ENCODE peak calls at places on chromosomes 4 and X, in eight cellular contexts. One of them, this sample, is unnamed.

GRCh38 chr4:129806986-129807385 is 711.0 kb downstream of the C4orf33 start:
- DNase-seq in HFFc6: no peak
- DNase-seq in activated CD8-positive, alpha-beta memory T cell treated with anti-CD3 and anti-CD28 coated beads for 24 hours: no peak
- DNase-seq in T-cell: no peak
- DNase-seq in posterior cingulate gyrus: no peak
- DNase-seq in naive thymus-derived CD8-positive, alpha-beta T cell: no peak
- DNase-seq in germinal center: no peak
- DNase-seq in epithelial cell of esophagus: peak
- DNase-seq in this sample: no peak

GRCh38 chrX:45351478-45351877 is 150.8 kb upstream of the DIPK2B start:
- DNase-seq in HFFc6: peak
- DNase-seq in activated CD8-positive, alpha-beta memory T cell treated with anti-CD3 and anti-CD28 coated beads for 24 hours: no peak
- DNase-seq in T-cell: no peak
- DNase-seq in posterior cingulate gyrus: no peak
- DNase-seq in naive thymus-derived CD8-positive, alpha-beta T cell: no peak
- DNase-seq in germinal center: no peak
- DNase-seq in epithelial cell of esophagus: peak
- DNase-seq in this sample: no peak

GRCh38 chr4:101649790-101650450 is 140.6 kb upstream of the BANK1 start:
- DNase-seq in HFFc6: no peak
- DNase-seq in activated CD8-positive, alpha-beta memory T cell treated with anti-CD3 and anti-CD28 coated beads for 24 hours: no peak
- DNase-seq in T-cell: no peak
- DNase-seq in posterior cingulate gyrus: no peak
- DNase-seq in naive thymus-derived CD8-positive, alpha-beta T cell: no peak
- DNase-seq in germinal center: no peak
- DNase-seq in epithelial cell of esophagus: peak
- DNase-seq in this sample: no peak

GRCh38 chrX:41035582-41035981 is 49.7 kb upstream of the USP9X start:
- DNase-seq in HFFc6: no peak
- DNase-seq in activated CD8-positive, alpha-beta memory T cell treated with anti-CD3 and anti-CD28 coated beads for 24 hours: no peak
- DNase-seq in T-cell: no peak
- DNase-seq in posterior cingulate gyrus: no peak
- DNase-seq in naive thymus-derived CD8-positive, alpha-beta T cell: no peak
- DNase-seq in germinal center: no peak
- DNase-seq in epithelial cell of esophagus: no peak
- DNase-seq in this sample: no peak

GRCh38 chrX:101745046-101745445 is 85.4 kb upstream of the ARMCX2 start:
- DNase-seq in HFFc6: no peak
- DNase-seq in activated CD8-positive, alpha-beta memory T cell treated with anti-CD3 and anti-CD28 coated beads for 24 hours: no peak
- DNase-seq in T-cell: no peak
- DNase-seq in posterior cingulate gyrus: no peak
- DNase-seq in naive thymus-derived CD8-positive, alpha-beta T cell: no peak
- DNase-seq in germinal center: no peak
- DNase-seq in epithelial cell of esophagus: no peak
- DNase-seq in this sample: no peak

GRCh38 chr4:38499101-38499500 is 164.9 kb upstream of the KLF3 start:
- DNase-seq in HFFc6: no peak
- DNase-seq in activated CD8-positive, alpha-beta memory T cell treated with anti-CD3 and anti-CD28 coated beads for 24 hours: no peak
- DNase-seq in T-cell: no peak
- DNase-seq in posterior cingulate gyrus: no peak
- DNase-seq in naive thymus-derived CD8-positive, alpha-beta T cell: no peak
- DNase-seq in germinal center: no peak
- DNase-seq in epithelial cell of esophagus: no peak
- DNase-seq in this sample: no peak

GRCh38 chr4:174084542-174084941 is 198.9 kb downstream of the FBXO8 start:
- DNase-seq in HFFc6: no peak
- DNase-seq in activated CD8-positive, alpha-beta memory T cell treated with anti-CD3 and anti-CD28 coated beads for 24 hours: no peak
- DNase-seq in T-cell: no peak
- DNase-seq in posterior cingulate gyrus: no peak
- DNase-seq in naive thymus-derived CD8-positive, alpha-beta T cell: no peak
- DNase-seq in germinal center: no peak
- DNase-seq in epithelial cell of esophagus: no peak
- DNase-seq in this sample: no peak

GRCh38 chrX:119040432-119040831 is 32.4 kb upstream of the CT47C1 start:
- DNase-seq in HFFc6: no peak
- DNase-seq in activated CD8-positive, alpha-beta memory T cell treated with anti-CD3 and anti-CD28 coated beads for 24 hours: no peak
- DNase-seq in T-cell: no peak
- DNase-seq in posterior cingulate gyrus: no peak
- DNase-seq in naive thymus-derived CD8-positive, alpha-beta T cell: no peak
- DNase-seq in germinal center: no peak
- DNase-seq in epithelial cell of esophagus: no peak
- DNase-seq in this sample: no peak

GRCh38 chr4:145808021-145808650 is 128.2 kb downstream of the C4orf51 start:
- DNase-seq in HFFc6: peak
- DNase-seq in activated CD8-positive, alpha-beta memory T cell treated with anti-CD3 and anti-CD28 coated beads for 24 hours: peak
- DNase-seq in T-cell: no peak
- DNase-seq in posterior cingulate gyrus: no peak
- DNase-seq in naive thymus-derived CD8-positive, alpha-beta T cell: no peak
- DNase-seq in germinal center: no peak
- DNase-seq in epithelial cell of esophagus: peak
- DNase-seq in this sample: no peak

GRCh38 chr4:88963817-88964216 is 93.2 kb downstream of the FAM13A start:
- DNase-seq in HFFc6: peak
- DNase-seq in activated CD8-positive, alpha-beta memory T cell treated with anti-CD3 and anti-CD28 coated beads for 24 hours: no peak
- DNase-seq in T-cell: no peak
- DNase-seq in posterior cingulate gyrus: no peak
- DNase-seq in naive thymus-derived CD8-positive, alpha-beta T cell: no peak
- DNase-seq in germinal center: no peak
- DNase-seq in epithelial cell of esophagus: peak
- DNase-seq in this sample: no peak

GRCh38 chrX:47828984-47829383 is 7.7 kb upstream of the ZNF81 start:
- DNase-seq in HFFc6: no peak
- DNase-seq in activated CD8-positive, alpha-beta memory T cell treated with anti-CD3 and anti-CD28 coated beads for 24 hours: no peak
- DNase-seq in T-cell: no peak
- DNase-seq in posterior cingulate gyrus: no peak
- DNase-seq in naive thymus-derived CD8-positive, alpha-beta T cell: no peak
- DNase-seq in germinal center: no peak
- DNase-seq in epithelial cell of esophagus: no peak
- DNase-seq in this sample: no peak

GRCh38 chr4:10403633-10404445 is 53.4 kb downstream of the ZNF518B start:
- DNase-seq in HFFc6: peak
- DNase-seq in activated CD8-positive, alpha-beta memory T cell treated with anti-CD3 and anti-CD28 coated beads for 24 hours: no peak
- DNase-seq in T-cell: no peak
- DNase-seq in posterior cingulate gyrus: no peak
- DNase-seq in naive thymus-derived CD8-positive, alpha-beta T cell: no peak
- DNase-seq in germinal center: no peak
- DNase-seq in epithelial cell of esophagus: peak
- DNase-seq in this sample: no peak

GRCh38 chrX:53049127-53049517 is 533 bp downstream of the GPR173 start:
- DNase-seq in HFFc6: no peak
- DNase-seq in activated CD8-positive, alpha-beta memory T cell treated with anti-CD3 and anti-CD28 coated beads for 24 hours: no peak
- DNase-seq in T-cell: no peak
- DNase-seq in posterior cingulate gyrus: no peak
- DNase-seq in naive thymus-derived CD8-positive, alpha-beta T cell: no peak
- DNase-seq in germinal center: no peak
- DNase-seq in epithelial cell of esophagus: no peak
- DNase-seq in this sample: no peak

GRCh38 chr4:145679520-145679919 is 426 bp upstream of the C4orf51 start:
- DNase-seq in HFFc6: peak
- DNase-seq in activated CD8-positive, alpha-beta memory T cell treated with anti-CD3 and anti-CD28 coated beads for 24 hours: no peak
- DNase-seq in T-cell: no peak
- DNase-seq in posterior cingulate gyrus: no peak
- DNase-seq in naive thymus-derived CD8-positive, alpha-beta T cell: no peak
- DNase-seq in germinal center: no peak
- DNase-seq in epithelial cell of esophagus: peak
- DNase-seq in this sample: no peak

GRCh38 chr4:4606321-4606720 is 64.5 kb upstream of the STX18 start:
- DNase-seq in HFFc6: peak
- DNase-seq in activated CD8-positive, alpha-beta memory T cell treated with anti-CD3 and anti-CD28 coated beads for 24 hours: no peak
- DNase-seq in T-cell: no peak
- DNase-seq in posterior cingulate gyrus: peak
- DNase-seq in naive thymus-derived CD8-positive, alpha-beta T cell: no peak
- DNase-seq in germinal center: no peak
- DNase-seq in epithelial cell of esophagus: no peak
- DNase-seq in this sample: no peak

GRCh38 chr4:126627255-126627654 is 1005.5 kb upstream of the INTU start:
- DNase-seq in HFFc6: peak
- DNase-seq in activated CD8-positive, alpha-beta memory T cell treated with anti-CD3 and anti-CD28 coated beads for 24 hours: no peak
- DNase-seq in T-cell: no peak
- DNase-seq in posterior cingulate gyrus: no peak
- DNase-seq in naive thymus-derived CD8-positive, alpha-beta T cell: no peak
- DNase-seq in germinal center: no peak
- DNase-seq in epithelial cell of esophagus: peak
- DNase-seq in this sample: no peak

GRCh38 chr4:145347684-145348083 is 134.0 kb upstream of the SMAD1 start:
- DNase-seq in HFFc6: no peak
- DNase-seq in activated CD8-positive, alpha-beta memory T cell treated with anti-CD3 and anti-CD28 coated beads for 24 hours: no peak
- DNase-seq in T-cell: no peak
- DNase-seq in posterior cingulate gyrus: no peak
- DNase-seq in naive thymus-derived CD8-positive, alpha-beta T cell: no peak
- DNase-seq in germinal center: no peak
- DNase-seq in epithelial cell of esophagus: no peak
- DNase-seq in this sample: no peak

GRCh38 chrX:26848511-26848910 is 614.6 kb downstream of the PPP4R3C start:
- DNase-seq in HFFc6: no peak
- DNase-seq in activated CD8-positive, alpha-beta memory T cell treated with anti-CD3 and anti-CD28 coated beads for 24 hours: no peak
- DNase-seq in T-cell: no peak
- DNase-seq in posterior cingulate gyrus: no peak
- DNase-seq in naive thymus-derived CD8-positive, alpha-beta T cell: no peak
- DNase-seq in germinal center: no peak
- DNase-seq in epithelial cell of esophagus: no peak
- DNase-seq in this sample: no peak

GRCh38 chrX:136447308-136447707 is 40.4 kb upstream of the BRS3 start:
- DNase-seq in HFFc6: no peak
- DNase-seq in activated CD8-positive, alpha-beta memory T cell treated with anti-CD3 and anti-CD28 coated beads for 24 hours: no peak
- DNase-seq in T-cell: no peak
- DNase-seq in posterior cingulate gyrus: no peak
- DNase-seq in naive thymus-derived CD8-positive, alpha-beta T cell: no peak
- DNase-seq in germinal center: no peak
- DNase-seq in epithelial cell of esophagus: no peak
- DNase-seq in this sample: no peak

GRCh38 chr4:14184265-14184664 is 556.7 kb upstream of the BOD1L1 start:
- DNase-seq in HFFc6: no peak
- DNase-seq in activated CD8-positive, alpha-beta memory T cell treated with anti-CD3 and anti-CD28 coated beads for 24 hours: no peak
- DNase-seq in T-cell: no peak
- DNase-seq in posterior cingulate gyrus: peak
- DNase-seq in naive thymus-derived CD8-positive, alpha-beta T cell: no peak
- DNase-seq in germinal center: no peak
- DNase-seq in epithelial cell of esophagus: no peak
- DNase-seq in this sample: peak

GRCh38 chr4:88893961-88894360 is 163.0 kb downstream of the FAM13A start:
- DNase-seq in HFFc6: no peak
- DNase-seq in activated CD8-positive, alpha-beta memory T cell treated with anti-CD3 and anti-CD28 coated beads for 24 hours: no peak
- DNase-seq in T-cell: no peak
- DNase-seq in posterior cingulate gyrus: no peak
- DNase-seq in naive thymus-derived CD8-positive, alpha-beta T cell: no peak
- DNase-seq in germinal center: no peak
- DNase-seq in epithelial cell of esophagus: no peak
- DNase-seq in this sample: no peak

GRCh38 chrX:17587352-17587751 is 149.9 kb upstream of the SCML1 start:
- DNase-seq in HFFc6: no peak
- DNase-seq in activated CD8-positive, alpha-beta memory T cell treated with anti-CD3 and anti-CD28 coated beads for 24 hours: no peak
- DNase-seq in T-cell: no peak
- DNase-seq in posterior cingulate gyrus: no peak
- DNase-seq in naive thymus-derived CD8-positive, alpha-beta T cell: no peak
- DNase-seq in germinal center: no peak
- DNase-seq in epithelial cell of esophagus: no peak
- DNase-seq in this sample: no peak

GRCh38 chr4:184573701-184574100 is 75.5 kb downstream of the CASP3 start:
- DNase-seq in HFFc6: peak
- DNase-seq in activated CD8-positive, alpha-beta memory T cell treated with anti-CD3 and anti-CD28 coated beads for 24 hours: no peak
- DNase-seq in T-cell: no peak
- DNase-seq in posterior cingulate gyrus: no peak
- DNase-seq in naive thymus-derived CD8-positive, alpha-beta T cell: no peak
- DNase-seq in germinal center: no peak
- DNase-seq in epithelial cell of esophagus: no peak
- DNase-seq in this sample: no peak

This sample was measured in amygdala.